ENCODE peak calls at places on chromosomes 13 and 19, in four cellular contexts. E, J, A and U are unnamed samples.

GRCh38 chr13:48656621-48657020 is 2.9 kb downstream of the CYSLTR2 start:
- DNase-seq in E (no peak), J (no peak), A (no peak), U (no peak)

GRCh38 chr19:52734340-52734892 is 428 bp downstream of the ZNF611 start:
- DNase-seq in E (no peak), J (peak), A (no peak), U (peak)

GRCh38 chr19:37329686-37330085 is 41.2 kb upstream of the ZNF527 start:
- DNase-seq in E (no peak), J (peak), A (no peak), U (no peak)

GRCh38 chr13:112069063-112069726 is 2.2 kb downstream of the SOX1 start:
- DNase-seq in E (no peak), J (no peak), A (no peak), U (no peak)

GRCh38 chr13:27403252-27403678 is 21.2 kb upstream of the GTF3A start:
- DNase-seq in E (no peak), J (peak), A (peak), U (no peak)

GRCh38 chr19:58575183-58576041 is 2.3 kb upstream of the MZF1 start:
- DNase-seq in E (peak), J (peak), A (peak), U (peak)

GRCh38 chr19:14091086-14091884 is 734 bp upstream of the SAMD1 start:
- DNase-seq in E (peak), J (peak), A (peak), U (peak)

GRCh38 chr13:91721413-91721812 is 323.0 kb downstream of the GPC5 start:
- DNase-seq in E (no peak), J (no peak), A (no peak), U (no peak)

GRCh38 chr13:36362251-36362650 is 16.1 kb upstream of the SPART start:
- DNase-seq in E (no peak), J (peak), A (peak), U (no peak)

GRCh38 chr13:25657062-25657588 is 285.4 kb downstream of the ATP8A2 start:
- DNase-seq in E (no peak), J (no peak), A (no peak), U (no peak)

GRCh38 chr19:27796073-27796472 is 1416.9 kb downstream of the UQCRFS1 start:
- DNase-seq in E (no peak), J (no peak), A (no peak), U (no peak)

GRCh38 chr19:57978586-57979289 is 4.4 kb upstream of the C19orf18 start:
- DNase-seq in E (no peak), J (peak), A (no peak), U (no peak)

GRCh38 chr19:37999309-38000213 is 92.6 kb downstream of the SIPA1L3 start:
- DNase-seq in E (no peak), J (peak), A (peak), U (no peak)

GRCh38 chr19:2739602-2740313 is at the start of gene SLC39A3:
- DNase-seq in E (peak), J (peak), A (peak), U (peak)

GRCh38 chr13:108495686-108496363 is 133.6 kb upstream of the MYO16 start:
- DNase-seq in E (no peak), J (peak), A (peak), U (no peak)

GRCh38 chr19:1747285-1748114 is 5.8 kb upstream of the ONECUT3 start:
- DNase-seq in E (peak), J (peak), A (peak), U (peak)

GRCh38 chr19:19064098-19064722 is 416 bp downstream of the SLC25A42 start:
- DNase-seq in E (peak), J (no peak), A (no peak), U (no peak)
- TF ChIP-seq CTCF in E (no peak), J (peak), A (no peak), U (peak)

GRCh38 chr13:73943965-73944233 is 190.3 kb downstream of the KLF12 start:
- DNase-seq in E (no peak), J (no peak), A (no peak), U (no peak)

GRCh38 chr13:73943137-73943964 is 190.9 kb downstream of the KLF12 start:
- DNase-seq in E (no peak), J (no peak), A (no peak), U (peak)

GRCh38 chr13:73948848-73949529 is 185.2 kb downstream of the KLF12 start:
- DNase-seq in E (no peak), J (no peak), A (no peak), U (no peak)

GRCh38 chr13:73945871-73946270 is 188.3 kb downstream of the KLF12 start:
- DNase-seq in E (no peak), J (no peak), A (peak), U (no peak)

GRCh38 chr13:73945371-73945770 is 188.8 kb downstream of the KLF12 start:
- DNase-seq in E (no peak), J (peak), A (no peak), U (no peak)
- TF ChIP-seq CTCF in E (no peak), J (no peak), A (no peak), U (no peak)

GRCh38 chr19:7921955-7922840 is 2.1 kb downstream of the SNAPC2 start:
- DNase-seq in E (no peak), J (no peak), A (no peak), U (no peak)
- TF ChIP-seq CTCF in E (no peak), J (no peak), A (no peak), U (no peak)

GRCh38 chr19:29673451-29674371 is 8.4 kb downstream of the PLEKHF1 start:
- DNase-seq in E (no peak), J (no peak), A (no peak), U (no peak)

GRCh38 chr19:29670255-29670654 is 5.0 kb downstream of the PLEKHF1 start:
- DNase-seq in E (no peak), J (no peak), A (no peak), U (no peak)

GRCh38 chr19:29672319-29672932 is 7.2 kb downstream of the PLEKHF1 start:
- DNase-seq in E (no peak), J (no peak), A (no peak), U (peak)

GRCh38 chr19:29672933-29673336 is 7.7 kb downstream of the PLEKHF1 start:
- DNase-seq in E (no peak), J (no peak), A (no peak), U (peak)

GRCh38 chr19:29671393-29672076 is 6.3 kb downstream of the PLEKHF1 start:
- DNase-seq in E (no peak), J (peak), A (peak), U (peak)
- TF ChIP-seq CTCF in E (no peak), J (peak), A (no peak), U (peak)

GRCh38 chr19:29664753-29665214 is 477 bp upstream of the PLEKHF1 start:
- DNase-seq in E (no peak), J (no peak), A (no peak), U (no peak)
- TF ChIP-seq CTCF in E (no peak), J (no peak), A (no peak), U (no peak)

DNA sequence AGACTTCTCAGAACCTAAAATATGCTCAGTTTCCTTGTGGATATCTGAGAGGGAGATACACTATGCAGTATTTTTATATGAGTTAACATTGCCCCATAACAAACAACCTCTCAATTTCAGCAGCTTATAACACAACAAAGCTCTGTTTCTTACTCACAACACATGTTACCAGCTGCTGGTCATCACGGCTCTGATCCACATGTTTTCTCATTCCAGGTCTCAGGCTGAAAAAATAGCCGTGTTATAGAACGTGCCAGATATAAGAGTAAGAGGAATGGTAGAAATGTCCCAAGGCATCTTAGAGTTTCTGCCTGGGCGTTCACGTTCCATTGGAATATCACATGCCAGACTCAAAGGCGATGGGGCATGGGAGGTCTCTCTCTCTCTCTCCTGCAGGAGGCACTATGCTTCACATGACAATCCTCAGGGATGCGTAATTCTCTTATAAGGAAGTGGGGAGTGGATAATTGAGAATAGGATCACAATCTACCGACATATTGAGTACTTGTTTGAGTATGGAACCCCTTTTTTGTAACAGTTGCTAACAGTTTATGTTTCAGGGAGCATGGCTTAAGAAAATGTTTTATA is 246.6 kb downstream of the NHLRC3 start:
- DNase-seq in E (no peak), J (peak), A (no peak), U (no peak)
- TF ChIP-seq CTCF in E (no peak), J (peak), A (no peak), U (no peak)

DNA sequence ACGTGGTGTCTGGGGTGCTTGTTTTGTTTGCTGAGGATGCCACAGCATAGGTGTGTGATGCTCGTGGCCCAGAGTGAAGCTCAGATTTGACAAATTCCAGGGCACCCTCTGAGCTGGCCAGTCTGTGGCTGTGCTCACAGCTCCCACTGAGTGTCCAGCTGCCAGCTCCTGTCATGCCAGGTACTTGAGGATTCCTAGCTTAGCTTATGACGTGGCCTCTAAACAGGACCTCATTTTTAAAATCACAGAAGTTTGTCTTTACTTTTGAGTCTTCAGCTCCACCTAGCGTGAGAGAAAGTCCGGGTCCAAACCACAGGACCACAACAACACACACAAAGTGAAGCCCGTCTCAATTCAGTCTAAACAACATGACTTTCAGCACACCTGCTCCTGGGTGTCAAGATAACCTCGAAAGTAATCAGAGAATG is 117.3 kb downstream of the RAB20 start:
- DNase-seq in E (no peak), J (peak), A (peak), U (peak)
- TF ChIP-seq CTCF in E (no peak), J (peak), A (peak), U (peak)

DNA sequence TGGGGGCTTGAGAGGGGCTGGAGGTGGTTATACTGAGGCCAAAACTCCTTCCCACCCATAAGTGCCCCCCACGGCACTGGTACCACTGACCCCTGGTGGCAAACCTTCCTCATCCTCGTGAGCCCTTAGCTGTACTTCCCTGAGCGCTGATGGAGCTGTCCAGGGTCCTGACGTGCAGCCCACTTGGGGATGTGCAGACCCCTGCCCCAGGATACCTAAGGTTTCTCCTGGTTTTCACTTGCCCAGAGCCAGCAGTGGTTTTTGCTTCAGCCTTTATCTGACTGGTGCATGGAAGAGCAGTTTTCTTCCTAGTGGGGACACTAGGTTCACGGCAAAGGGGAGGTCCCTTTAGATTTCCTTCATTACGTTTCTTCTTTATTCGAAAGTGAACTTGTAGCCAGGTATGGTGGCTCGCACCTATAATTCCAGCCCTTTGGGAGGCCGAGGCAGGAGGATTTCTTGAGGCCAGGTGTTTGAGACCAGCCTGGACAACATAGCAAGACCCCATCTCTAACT is 28.7 kb upstream of the KCTD15 start:
- DNase-seq in E (no peak), J (peak), A (no peak), U (no peak)
- TF ChIP-seq CTCF in E (no peak), J (peak), A (no peak), U (no peak)